ENCODE peak calls at places on chromosomes 2 and 18, in nine cellular contexts. Q is GM10248, V is nephron progenitor cell, H is heart left ventricle, X is MM.1S, E is endothelial cell, P is brain microvascular endothelial cell, N is RWPE2, B is transverse colon. S is an unnamed sample.

GRCh38 chr18:61852496-61852895 is 40.3 kb downstream of the RNF152 start:
- DNase-seq in Q (no peak), V (no peak), H (no peak), X (no peak), E (no peak), P (no peak), N (no peak), B (no peak), S (no peak)

GRCh38 chr2:228104215-228104614 is 77.3 kb downstream of the SPHKAP start:
- DNase-seq in Q (no peak), V (no peak), H (no peak), X (no peak), E (no peak), P (no peak), N (no peak), B (no peak), S (no peak)

GRCh38 chr2:196440413-196440812 is 199.1 kb upstream of the CCDC150 start:
- DNase-seq in Q (no peak), V (no peak), H (no peak), X (no peak), E (no peak), P (no peak), N (no peak), B (no peak), S (no peak)

GRCh38 chr2:122704109-122704563 is 948.7 kb downstream of the TSN start:
- DNase-seq in Q (peak), V (no peak), H (no peak), X (no peak), E (no peak), P (no peak), N (no peak), B (no peak), S (peak)

GRCh38 chr2:218406949-218407703 is 7.5 kb downstream of the CTDSP1 start:
- DNase-seq in Q (no peak), V (no peak), H (peak), X (no peak), E (peak), P (peak), N (no peak), B (peak), S (no peak)

GRCh38 chr2:3432067-3432466 is 52.6 kb downstream of the TRAPPC12 start:
- DNase-seq in Q (no peak), V (no peak), H (no peak), X (no peak), E (no peak), P (no peak), N (no peak), B (no peak), S (no peak)

GRCh38 chr2:70002241-70002896 is 40.9 kb upstream of the ASPRV1 start:
- DNase-seq in Q (no peak), V (no peak), H (no peak), X (no peak), E (no peak), P (no peak), N (no peak), B (no peak), S (no peak)

GRCh38 chr2:86078801-86079545 is 26.7 kb downstream of the POLR1A start:
- DNase-seq in Q (no peak), V (no peak), H (peak), X (peak), E (peak), P (peak), N (no peak), B (peak), S (no peak)

GRCh38 chr2:240856151-240856980 is 12.3 kb upstream of the AGXT start:
- DNase-seq in Q (no peak), V (no peak), H (no peak), X (no peak), E (no peak), P (no peak), N (no peak), B (no peak), S (no peak)

GRCh38 chr18:8706545-8706980 is 1.2 kb downstream of the MTCL1 start:
- DNase-seq in Q (no peak), V (no peak), H (no peak), X (peak), E (no peak), P (no peak), N (no peak), B (no peak), S (peak)

GRCh38 chr2:236572482-236572881 is 2.9 kb downstream of the ACKR3 start:
- DNase-seq in Q (no peak), V (peak), H (peak), X (no peak), E (no peak), P (no peak), N (no peak), B (no peak), S (no peak)

GRCh38 chr18:9961031-9961430 is 47.2 kb downstream of the VAPA start:
- DNase-seq in Q (no peak), V (no peak), H (no peak), X (no peak), E (no peak), P (no peak), N (no peak), B (no peak), S (no peak)

GRCh38 chr2:239459581-239459980 is 58.8 kb upstream of the HDAC4 start:
- DNase-seq in Q (no peak), V (no peak), H (no peak), X (no peak), E (no peak), P (no peak), N (no peak), B (no peak), S (no peak)

GRCh38 chr2:120605231-120605935 is 130.3 kb upstream of the GLI2 start:
- DNase-seq in Q (no peak), V (no peak), H (no peak), X (no peak), E (no peak), P (no peak), N (no peak), B (no peak), S (no peak)

GRCh38 chr2:53104263-53104662 is 663.3 kb upstream of the CHAC2 start:
- DNase-seq in Q (no peak), V (no peak), H (no peak), X (no peak), E (no peak), P (peak), N (no peak), B (no peak), S (no peak)

GRCh38 chr2:120596191-120596781 is 139.4 kb upstream of the GLI2 start:
- DNase-seq in Q (no peak), V (no peak), H (no peak), X (no peak), E (no peak), P (no peak), N (no peak), B (no peak), S (no peak)

GRCh38 chr2:99404800-99405669 is 67.8 kb downstream of the EIF5B start:
- DNase-seq in Q (no peak), V (no peak), H (no peak), X (no peak), E (no peak), P (no peak), N (no peak), B (no peak), S (no peak)

GRCh38 chr2:7674606-7675005 is 757.4 kb downstream of the RNF144A start:
- DNase-seq in Q (no peak), V (no peak), H (no peak), X (no peak), E (no peak), P (no peak), N (no peak), B (no peak), S (no peak)

GRCh38 chr18:7577706-7578105 is 10.6 kb downstream of the PTPRM start:
- DNase-seq in Q (no peak), V (no peak), H (no peak), X (no peak), E (no peak), P (peak), N (no peak), B (no peak), S (no peak)

GRCh38 chr18:48994044-48994651 is 43.4 kb upstream of the SMAD7 start:
- DNase-seq in Q (no peak), V (no peak), H (no peak), X (no peak), E (no peak), P (peak), N (no peak), B (no peak), S (no peak)

GRCh38 chr2:58494059-58494458 is 252.9 kb upstream of the FANCL start:
- DNase-seq in Q (no peak), V (peak), H (no peak), X (no peak), E (no peak), P (no peak), N (no peak), B (no peak), S (no peak)

GRCh38 chr2:70647873-70648481 is 94.4 kb upstream of the TGFA start:
- DNase-seq in Q (peak), V (peak), H (peak), X (peak), E (peak), P (peak), N (no peak), B (peak), S (peak)

GRCh38 chr2:54455584-54456525 is at the start of gene SPTBN1:
- DNase-seq in Q (peak), V (peak), H (peak), X (peak), E (peak), P (peak), N (peak), B (peak), S (peak)

GRCh38 chr2:55175254-55176093 is 56.6 kb downstream of the CLHC1 start:
- DNase-seq in Q (peak), V (no peak), H (no peak), X (peak), E (no peak), P (no peak), N (no peak), B (no peak), S (peak)

GRCh38 chr18:76524477-76524876 is 29.4 kb upstream of the ZNF516 start:
- DNase-seq in Q (no peak), V (no peak), H (no peak), X (no peak), E (no peak), P (no peak), N (no peak), B (no peak), S (no peak)

GRCh38 chr2:236546561-236546961 is 23.1 kb upstream of the ACKR3 start:
- DNase-seq in Q (no peak), V (no peak), H (no peak), X (no peak), E (no peak), P (no peak), N (no peak), B (no peak), S (no peak)

GRCh38 chr18:35130236-35130635 is 89.0 kb downstream of the MAPRE2 start:
- DNase-seq in Q (no peak), V (no peak), H (no peak), X (no peak), E (no peak), P (no peak), N (no peak), B (no peak), S (no peak)

GRCh38 chr2:237025090-237025865 is 60.4 kb upstream of the COPS8 start:
- DNase-seq in Q (no peak), V (no peak), H (no peak), X (no peak), E (no peak), P (peak), N (peak), B (peak), S (no peak)

GRCh38 chr18:23311346-23312103 is 141.6 kb upstream of the RIOK3 start:
- DNase-seq in Q (no peak), V (no peak), H (peak), X (no peak), E (no peak), P (peak), N (no peak), B (no peak), S (no peak)

DNA sequence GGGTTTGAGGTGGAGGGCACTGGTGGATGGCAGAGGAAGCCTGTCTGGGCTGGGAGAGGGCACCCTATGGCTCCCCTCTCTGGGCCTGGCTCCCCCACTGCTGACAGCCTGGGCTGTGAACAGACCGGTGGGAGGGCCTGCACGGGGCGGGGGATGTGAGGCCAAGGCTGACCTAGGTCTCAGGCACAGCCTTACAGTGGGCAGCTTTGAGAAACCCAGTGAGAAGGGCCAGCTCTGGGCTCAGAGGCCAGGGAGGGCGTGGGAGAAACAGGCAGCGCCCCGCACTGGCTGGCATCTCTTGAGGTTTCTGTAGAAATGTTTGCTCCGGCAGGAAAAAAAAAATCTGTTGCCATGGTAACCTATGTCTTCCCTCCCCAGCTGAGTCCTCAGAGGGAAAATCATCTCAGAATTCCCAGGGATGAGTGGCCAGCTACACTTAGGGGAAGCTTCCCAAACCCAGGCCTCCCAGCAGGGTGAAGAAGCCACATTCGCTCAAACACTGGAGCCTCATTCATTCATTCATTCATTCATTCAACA is 71.7 kb upstream of the TAF1B start:
- DNase-seq in Q (no peak), V (peak), H (no peak), X (no peak), E (no peak), P (peak), N (no peak), B (no peak), S (no peak)
- TF ChIP-seq CTCF in Q (no peak), V (no peak), H (no peak), X (no peak), E (no peak), P (peak), N (no peak), B (no peak), S (no peak)

DNA sequence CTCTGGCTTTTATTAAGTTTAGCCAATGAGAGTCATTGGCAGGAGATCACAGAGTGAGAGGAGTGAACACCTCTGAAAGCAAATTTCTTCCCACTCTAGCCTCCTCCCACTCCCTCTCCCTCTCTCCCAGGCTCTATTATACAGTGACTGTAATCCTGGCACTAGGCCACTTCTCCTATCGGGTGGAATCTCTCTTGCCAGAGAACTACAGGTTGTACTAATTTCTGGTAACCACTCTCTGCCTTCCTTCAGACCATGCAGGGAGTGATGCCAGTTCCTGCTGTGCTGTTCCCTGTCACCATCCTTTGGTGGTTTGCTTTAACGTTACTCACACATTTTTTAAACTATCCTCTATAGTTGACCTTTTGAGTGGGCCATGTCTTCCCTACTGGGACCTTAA is 217.2 kb downstream of the MREG start:
- DNase-seq in Q (no peak), V (no peak), H (no peak), X (no peak), E (no peak), P (peak), N (no peak), B (no peak), S (no peak)
- TF ChIP-seq CTCF in Q (no peak), V (no peak), H (no peak), X (no peak), E (no peak), P (peak), N (no peak), B (no peak), S (no peak)

GRCh38 chr18:57586243-57587049 is at the start of gene FECH:
- DNase-seq in Q (peak), V (peak), H (peak), X (peak), E (peak), P (peak), N (peak), B (peak), S (peak)
- TF ChIP-seq CTCF in Q (no peak), V (no peak), H (no peak), X (no peak), E (no peak), P (no peak), N (no peak), B (peak), S (no peak)

DNA sequence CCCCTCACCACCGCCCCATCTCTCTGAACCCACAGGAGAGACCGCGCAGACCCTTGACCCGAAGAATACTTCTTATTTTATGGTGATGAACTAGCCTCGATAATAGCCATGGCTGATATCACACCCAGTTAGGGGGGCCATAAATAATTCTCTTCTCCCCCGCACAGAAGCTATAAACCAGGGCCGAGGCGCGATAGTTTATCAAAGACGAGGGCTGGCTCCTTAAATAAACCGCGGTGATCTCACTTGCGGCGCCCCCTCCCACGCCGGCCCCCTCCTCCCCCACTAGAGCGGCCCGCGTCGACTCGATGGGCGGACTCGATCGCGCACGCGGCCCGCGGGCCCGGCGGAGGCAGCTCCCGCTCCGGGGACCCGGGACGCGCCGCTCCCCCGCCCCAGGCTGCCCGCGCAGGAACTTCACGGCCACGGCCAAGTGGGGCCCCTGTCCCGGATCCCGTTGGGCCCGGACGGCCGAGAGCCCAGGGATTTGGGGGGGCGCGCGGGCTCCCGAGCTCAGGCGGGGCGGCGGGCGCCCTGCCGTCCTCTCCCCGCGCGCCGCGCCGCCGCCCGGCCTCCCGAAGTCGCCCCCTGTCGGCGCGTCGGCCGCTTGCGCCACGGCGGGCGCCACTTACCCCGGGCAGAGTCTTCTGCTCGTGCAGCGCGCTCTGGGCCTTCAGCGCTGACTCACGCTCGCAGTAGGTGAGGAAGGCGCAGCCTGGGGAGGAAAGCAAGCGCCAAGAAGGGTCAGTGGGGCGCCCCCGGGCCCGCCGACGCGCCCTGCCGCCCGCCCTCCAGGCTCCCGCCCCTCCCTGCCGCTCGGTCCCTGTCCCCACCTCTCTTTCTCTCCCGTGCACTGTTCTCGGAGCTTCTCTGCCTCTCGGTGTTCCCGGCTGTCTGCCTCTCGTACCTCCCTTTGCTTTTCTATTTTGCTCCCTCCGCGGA is 80.4 kb downstream of the CELF4 start:
- DNase-seq in Q (peak), V (peak), H (no peak), X (no peak), E (peak), P (no peak), N (no peak), B (peak), S (no peak)
- TF ChIP-seq CTCF in Q (no peak), V (peak), H (peak), X (no peak), E (peak), P (no peak), N (peak), B (peak), S (peak)

GRCh38 chr18:64032312-64032711 is 62.4 kb downstream of the SERPINB8 start:
- DNase-seq in Q (no peak), V (no peak), H (no peak), X (no peak), E (no peak), P (no peak), N (no peak), B (no peak), S (no peak)

GRCh38 chr18:64042728-64043358 is 73.0 kb downstream of the SERPINB8 start:
- DNase-seq in Q (no peak), V (no peak), H (no peak), X (no peak), E (no peak), P (no peak), N (no peak), B (no peak), S (no peak)

GRCh38 chr18:64037812-64038414 is 68.0 kb downstream of the SERPINB8 start:
- DNase-seq in Q (peak), V (peak), H (no peak), X (peak), E (no peak), P (peak), N (no peak), B (no peak), S (peak)
- TF ChIP-seq CTCF in Q (peak), V (peak), H (peak), X (peak), E (peak), P (peak), N (peak), B (peak), S (peak)

DNA sequence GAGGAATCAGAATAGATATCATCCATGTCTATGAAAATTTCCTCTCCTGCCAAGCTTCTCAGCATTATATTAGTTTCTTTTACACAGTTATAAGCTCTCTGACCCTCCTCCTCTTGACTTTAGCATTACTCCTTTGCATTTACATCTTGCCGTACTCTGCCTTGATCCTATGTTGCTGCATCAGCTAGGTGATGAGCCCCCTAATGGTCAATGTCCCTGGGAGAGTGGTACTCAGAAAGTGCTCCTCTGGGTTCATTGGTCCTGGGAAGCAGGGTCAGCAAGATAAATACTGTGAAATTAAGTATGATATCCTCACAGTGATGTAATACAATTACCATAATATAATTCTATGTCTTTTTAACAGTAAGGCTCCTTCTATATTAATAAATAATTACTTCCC is 74.1 kb downstream of the PKP4 start:
- DNase-seq in Q (no peak), V (no peak), H (no peak), X (no peak), E (no peak), P (no peak), N (no peak), B (no peak), S (no peak)
- TF ChIP-seq CTCF in Q (no peak), V (no peak), H (no peak), X (no peak), E (no peak), P (no peak), N (no peak), B (no peak), S (peak)

GRCh38 chr2:95018861-95019550 is 6.5 kb upstream of the MAL start:
- DNase-seq in Q (no peak), V (no peak), H (no peak), X (no peak), E (no peak), P (no peak), N (no peak), B (no peak), S (no peak)
- TF ChIP-seq CTCF in Q (no peak), V (no peak), H (no peak), X (no peak), E (no peak), P (no peak), N (no peak), B (no peak), S (no peak)

S was measured in GM13977.